ENCODE peak calls at places on chromosomes 7 and 10, in ten cellular contexts. G is AG04450; P is aorta; D is colonic mucosa; O is fibroblast of pulmonary artery; X is skeletal muscle cell; L is breast epithelium; Q is left ventricle myocardium inferior; E is CD8-positive, alpha-beta memory T cell; H is thoracic aorta. R is an unnamed sample.

GRCh38 chr7:151830121-151830815 is 46.6 kb downstream of the PRKAG2 start:
- DNase-seq in D (no peak), Q (no peak), G (no peak), O (no peak), L (no peak), E (no peak), H (no peak), X (no peak), P (peak; percentile 69), R (no peak)

GRCh38 chr7:12244129-12244528 is 33.0 kb downstream of the TMEM106B start:
- DNase-seq in D (peak; percentile 25), H (no peak), P (no peak), Q (no peak), G (no peak), O (peak; percentile 25), E (no peak), L (no peak), X (no peak), R (peak; percentile 41)

GRCh38 chr7:98869374-98870070 is at the start of gene TMEM130:
- DNase-seq in Q (no peak), X (no peak), P (peak; percentile 77), L (no peak), E (peak; percentile 14), G (no peak), H (no peak), D (no peak), O (no peak), R (no peak)

GRCh38 chr7:261341-262250 is 28.4 kb upstream of the FOXL3 start:
- DNase-seq in D (no peak), L (no peak), Q (peak; percentile 17), X (no peak), H (no peak), P (peak; percentile 72), O (no peak), G (no peak), E (no peak), R (no peak)

GRCh38 chr7:74334026-74334425 is 44.8 kb downstream of the CLIP2 start:
- DNase-seq in O (peak; percentile 84), E (no peak), X (peak; percentile 60), L (no peak), P (no peak), Q (no peak), D (no peak), H (no peak), G (peak; percentile 42), R (no peak)

GRCh38 chr10:89428873-89429272 is 14.5 kb downstream of the IFIT5 start:
- DNase-seq in L (peak; percentile 49), P (no peak), H (no peak), G (no peak), Q (no peak), O (no peak), X (no peak), E (no peak), D (no peak), R (no peak)

GRCh38 chr7:113986216-113986615 is 67.4 kb upstream of the PPP1R3A start:
- DNase-seq in H (no peak), E (no peak), X (no peak), G (no peak), O (no peak), P (no peak), D (no peak), Q (no peak), L (no peak), R (no peak)

GRCh38 chr10:78865518-78865835 is 203.3 kb upstream of the ZMIZ1 start:
- DNase-seq in L (peak; percentile 27), Q (no peak), X (no peak), D (peak; percentile 17), O (peak; percentile 13), H (peak; percentile 15), P (no peak), G (no peak), E (no peak), R (no peak)

GRCh38 chr10:13984647-13985155 is 346.0 kb downstream of the FRMD4A start:
- DNase-seq in L (no peak), E (no peak), D (no peak), G (peak; percentile 58), Q (no peak), O (peak; percentile 87), P (no peak), X (no peak), H (no peak), R (no peak)

GRCh38 chr7:80902035-80902434 is 16.8 kb downstream of the SEMA3C start:
- DNase-seq in H (no peak), L (no peak), E (no peak), G (no peak), D (no peak), P (no peak), Q (no peak), O (no peak), X (no peak), R (no peak)

GRCh38 chr7:80900583-80901576 is 18.0 kb downstream of the SEMA3C start:
- DNase-seq in D (peak; percentile 43), X (peak; percentile 47), E (no peak), H (no peak), G (no peak), Q (no peak), O (peak; percentile 87), L (no peak), P (no peak), R (peak; percentile 17)

GRCh38 chr7:80902716-80903308 is 16.0 kb downstream of the SEMA3C start:
- DNase-seq in Q (no peak), H (no peak), D (no peak), E (no peak), L (no peak), G (no peak), X (no peak), O (no peak), P (no peak), R (no peak)

GRCh38 chr7:80895056-80895455 is 23.8 kb downstream of the SEMA3C start:
- DNase-seq in H (no peak), O (no peak), L (no peak), X (no peak), D (no peak), G (no peak), Q (no peak), E (no peak), P (no peak), R (no peak)

DNA sequence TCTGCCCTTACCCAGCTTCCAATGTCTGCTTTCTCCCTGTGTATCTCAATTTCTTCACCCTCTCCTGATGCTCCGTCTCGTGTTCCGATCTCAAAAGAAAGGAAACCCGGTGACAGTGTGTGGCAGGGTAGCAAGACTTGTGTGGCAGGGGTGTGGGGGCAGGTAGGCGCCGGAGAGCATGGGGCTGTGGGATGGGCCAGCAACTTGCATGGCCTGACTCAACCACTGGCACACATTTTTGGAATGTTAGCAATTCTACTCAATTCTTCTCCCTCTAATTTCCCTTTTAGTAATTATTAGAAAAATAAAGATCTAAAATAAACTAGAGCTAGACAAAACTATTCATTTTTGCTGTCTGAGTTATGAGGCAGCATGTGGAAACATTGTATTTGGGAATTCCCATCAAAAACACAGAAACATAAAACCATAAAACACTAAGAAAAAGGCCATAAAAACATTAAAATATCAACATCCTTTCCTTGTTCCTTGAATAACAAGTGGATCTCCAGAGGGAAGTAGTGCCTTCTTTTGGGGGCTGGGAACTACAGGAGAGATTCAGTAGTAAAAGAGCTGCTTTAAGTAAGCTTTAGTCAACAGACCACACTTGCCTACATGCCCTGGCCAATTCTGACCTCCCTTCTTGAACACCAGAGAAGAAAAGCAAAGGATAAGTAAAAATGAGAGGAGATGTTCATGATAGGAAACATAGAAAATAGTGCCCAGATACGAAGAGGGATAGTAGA is 21.8 kb downstream of the SEMA3C start:
- DNase-seq in P (no peak), D (peak; percentile 65), X (no peak), O (no peak), Q (no peak), E (no peak), G (no peak), L (no peak), H (no peak), R (no peak)
- H3K4me3 ChIP-seq in P (no peak overlapping the region), D (no peak overlapping the region), X (no peak overlapping the region), O (no peak overlapping the region), Q (no peak overlapping the region), E (no peak overlapping the region), G (no peak overlapping the region), L (no peak overlapping the region), H (no peak overlapping the region), R (no peak overlapping the region)

GRCh38 chr7:156858523-156858922 is 34.5 kb downstream of the LMBR1 start:
- DNase-seq in L (no peak), D (no peak), G (no peak), X (no peak), P (no peak), E (no peak), H (no peak), Q (no peak), O (no peak), R (no peak)
- H3K4me3 ChIP-seq in L (no peak overlapping the region), D (no peak overlapping the region), G (no peak overlapping the region), X (no peak overlapping the region), P (no peak overlapping the region), E (no peak overlapping the region), H (no peak overlapping the region), Q (no peak overlapping the region), O (no peak overlapping the region), R (no peak overlapping the region)

GRCh38 chr10:21524526-21525366 is 736 bp downstream of the SKIDA1 start:
- DNase-seq in E (no peak), P (peak; percentile 56), L (no peak), G (no peak), H (no peak), X (no peak), Q (no peak), D (no peak), O (peak; percentile 67), R (peak; percentile 67)
- H3K4me3 ChIP-seq in E (peak overlapping the region; percentile 83), P (peak overlapping the region; percentile 62), L (peak overlapping the region; percentile 69), G (peak overlapping the region; percentile 74), H (peak overlapping the region; percentile 83), X (peak overlapping the region; percentile 67), Q (peak overlapping the region; percentile 81), D (peak overlapping the region; percentile 62), O (peak overlapping the region; percentile 72), R (peak overlapping the region; percentile 83)

DNA sequence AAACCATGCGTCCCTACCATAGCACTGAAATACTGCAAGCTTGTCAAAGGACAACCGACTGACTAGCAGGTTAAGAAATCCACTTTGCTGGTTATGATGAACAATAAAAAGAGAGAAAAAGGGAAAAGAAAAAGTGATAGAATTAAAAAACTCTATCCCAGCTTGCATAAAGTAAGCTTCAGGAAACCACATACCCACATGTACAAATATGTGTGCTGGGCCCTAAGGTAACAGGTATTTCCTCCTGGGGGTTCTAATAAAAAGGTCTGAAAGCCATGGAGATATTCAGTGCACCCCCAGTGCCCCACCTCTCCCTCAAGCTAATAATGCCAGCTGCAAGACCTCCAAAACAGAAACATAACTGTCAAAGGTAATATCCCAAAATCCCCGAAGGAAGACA is 248.6 kb upstream of the KLF14 start:
- DNase-seq in L (no peak), P (no peak), G (no peak), E (no peak), O (no peak), H (no peak), Q (no peak), X (no peak), D (no peak), R (no peak)
- H3K4me3 ChIP-seq in L (no peak overlapping the region), P (no peak overlapping the region), G (no peak overlapping the region), E (no peak overlapping the region), O (no peak overlapping the region), H (no peak overlapping the region), Q (no peak overlapping the region), X (no peak overlapping the region), D (no peak overlapping the region), R (no peak overlapping the region)

GRCh38 chr7:120740348-120740747 is 117.6 kb downstream of the TSPAN12 start:
- DNase-seq in E (no peak), G (no peak), X (peak; percentile 4), O (peak; percentile 40), L (no peak), D (no peak), Q (no peak), H (no peak), P (no peak), R (no peak)
- H3K4me3 ChIP-seq in E (no peak overlapping the region), G (no peak overlapping the region), X (no peak overlapping the region), O (no peak overlapping the region), L (peak overlapping the region; percentile 16), D (no peak overlapping the region), Q (peak overlapping the region; percentile 47), H (peak overlapping the region; percentile 31), P (no peak overlapping the region), R (no peak overlapping the region)

R was measured in NB4.